ENCODE peak calls at places on chromosomes 12 and 14, in five cellular contexts. D is GM04504, I is HEK293T, K is IMR-90, Z is C1 segment of cervical spinal cord. N is an unnamed sample.

GRCh38 chr12:79978692-79979091 is 43.8 kb upstream of the PPP1R12A start:
- DNase-seq in D (no peak), I (no peak), K (no peak), Z (no peak), N (no peak)

GRCh38 chr14:32590157-32590556 is 261.1 kb downstream of the AKAP6 start:
- DNase-seq in D (no peak), I (no peak), K (no peak), Z (no peak), N (no peak)

GRCh38 chr14:30786701-30787100 is 87.7 kb upstream of the COCH start:
- DNase-seq in D (no peak), I (no peak), K (no peak), Z (no peak), N (no peak)

GRCh38 chr12:68034567-68034966 is 45.3 kb downstream of the IFNG-AS1 start:
- DNase-seq in D (no peak), I (no peak), K (no peak), Z (no peak), N (no peak)

GRCh38 chr14:61484826-61485584 is 163.6 kb downstream of the PRKCH start:
- DNase-seq in D (no peak), I (no peak), K (no peak), Z (no peak), N (no peak)

GRCh38 chr14:99467338-99468075 is 13.2 kb downstream of the SETD3 start:
- DNase-seq in D (no peak), I (no peak), K (no peak), Z (no peak), N (no peak)

GRCh38 chr14:95849761-95850160 is 26.9 kb upstream of the TUNAR start:
- DNase-seq in D (no peak), I (no peak), K (no peak), Z (no peak), N (no peak)

GRCh38 chr12:62642509-62642908 is 175.9 kb downstream of the MON2 start:
- DNase-seq in D (no peak), I (no peak), K (no peak), Z (no peak), N (no peak)

GRCh38 chr12:10283028-10283427 is 24.6 kb upstream of the KLRD1 start:
- DNase-seq in D (no peak), I (no peak), K (no peak), Z (no peak), N (no peak)

GRCh38 chr12:31702047-31702446 is 26.8 kb downstream of the AMN1 start:
- DNase-seq in D (peak), I (no peak), K (peak), Z (no peak), N (peak)